ENCODE peak calls at places on chromosome 3, in four cellular contexts. One of them, this sample, is unnamed.

GRCh38 chr3:42264399-42265058 is 1.5 kb downstream of the CCK start:
- DNase-seq in HCT116: no peak
- DNase-seq in GM12878: no peak
- DNase-seq in breast epithelium: peak
- DNase-seq in this sample: peak

GRCh38 chr3:153142961-153143360 is 19.1 kb upstream of the RAP2B start:
- DNase-seq in breast epithelium: no peak
- DNase-seq in HCT116: no peak
- DNase-seq in GM12878: no peak
- DNase-seq in this sample: no peak

GRCh38 chr3:52245322-52246263 is at the start of gene PPM1M:
- DNase-seq in HCT116: no peak
- DNase-seq in GM12878: no peak
- DNase-seq in breast epithelium: no peak
- DNase-seq in this sample: peak

GRCh38 chr3:174342206-174342605 is 516.9 kb upstream of the NAALADL2 start:
- DNase-seq in HCT116: no peak
- DNase-seq in GM12878: no peak
- DNase-seq in breast epithelium: no peak
- DNase-seq in this sample: no peak

GRCh38 chr3:54427951-54428871 is 305.9 kb downstream of the CACNA2D3 start:
- DNase-seq in HCT116: peak
- DNase-seq in breast epithelium: peak
- DNase-seq in GM12878: peak
- DNase-seq in this sample: peak

GRCh38 chr3:102665183-102665582 is 230.4 kb downstream of the ZPLD1 start:
- DNase-seq in breast epithelium: no peak
- DNase-seq in GM12878: no peak
- DNase-seq in HCT116: no peak
- DNase-seq in this sample: no peak

GRCh38 chr3:116242825-116243224 is 202.5 kb downstream of the LSAMP start:
- DNase-seq in breast epithelium: no peak
- DNase-seq in GM12878: no peak
- DNase-seq in HCT116: no peak
- DNase-seq in this sample: no peak

GRCh38 chr3:150763841-150764483 is 993 bp upstream of the SIAH2 start:
- DNase-seq in HCT116: peak
- DNase-seq in breast epithelium: peak
- DNase-seq in GM12878: no peak
- DNase-seq in this sample: peak

GRCh38 chr3:8488877-8489865 is 12.5 kb upstream of the LMCD1 start:
- DNase-seq in HCT116: no peak
- DNase-seq in GM12878: no peak
- DNase-seq in breast epithelium: no peak
- DNase-seq in this sample: no peak

GRCh38 chr3:49873623-49874022 is 3.9 kb upstream of the CAMKV start:
- DNase-seq in GM12878: no peak
- DNase-seq in HCT116: no peak
- DNase-seq in breast epithelium: no peak
- DNase-seq in this sample: peak

GRCh38 chr3:64410226-64410625 is 185.0 kb upstream of the PRICKLE2 start:
- DNase-seq in HCT116: no peak
- DNase-seq in breast epithelium: no peak
- DNase-seq in GM12878: no peak
- DNase-seq in this sample: no peak
- TF ChIP-seq POLR2A in HCT116: no peak
- TF ChIP-seq POLR2A in breast epithelium: no peak
- TF ChIP-seq POLR2A in GM12878: no peak
- TF ChIP-seq POLR2A in this sample: no peak

GRCh38 chr3:183907176-183907575 is 22.5 kb upstream of the PARL start:
- DNase-seq in breast epithelium: no peak
- DNase-seq in GM12878: no peak
- DNase-seq in HCT116: no peak
- DNase-seq in this sample: no peak
- TF ChIP-seq POLR2A in breast epithelium: no peak
- TF ChIP-seq POLR2A in GM12878: no peak
- TF ChIP-seq POLR2A in HCT116: no peak
- TF ChIP-seq POLR2A in this sample: no peak

GRCh38 chr3:32109256-32109655 is 2.8 kb downstream of the GPD1L start:
- DNase-seq in GM12878: no peak
- DNase-seq in HCT116: no peak
- DNase-seq in breast epithelium: peak
- DNase-seq in this sample: no peak

GRCh38 chr3:32105291-32106131 is 909 bp upstream of the GPD1L start:
- DNase-seq in breast epithelium: no peak
- DNase-seq in GM12878: no peak
- DNase-seq in HCT116: no peak
- DNase-seq in this sample: peak

GRCh38 chr3:32104492-32104891 is 1.9 kb upstream of the GPD1L start:
- DNase-seq in HCT116: no peak
- DNase-seq in GM12878: no peak
- DNase-seq in breast epithelium: no peak
- DNase-seq in this sample: no peak

GRCh38 chr3:32106929-32107362 is 526 bp downstream of the GPD1L start:
- DNase-seq in GM12878: no peak
- DNase-seq in HCT116: no peak
- DNase-seq in breast epithelium: no peak
- DNase-seq in this sample: peak

DNA sequence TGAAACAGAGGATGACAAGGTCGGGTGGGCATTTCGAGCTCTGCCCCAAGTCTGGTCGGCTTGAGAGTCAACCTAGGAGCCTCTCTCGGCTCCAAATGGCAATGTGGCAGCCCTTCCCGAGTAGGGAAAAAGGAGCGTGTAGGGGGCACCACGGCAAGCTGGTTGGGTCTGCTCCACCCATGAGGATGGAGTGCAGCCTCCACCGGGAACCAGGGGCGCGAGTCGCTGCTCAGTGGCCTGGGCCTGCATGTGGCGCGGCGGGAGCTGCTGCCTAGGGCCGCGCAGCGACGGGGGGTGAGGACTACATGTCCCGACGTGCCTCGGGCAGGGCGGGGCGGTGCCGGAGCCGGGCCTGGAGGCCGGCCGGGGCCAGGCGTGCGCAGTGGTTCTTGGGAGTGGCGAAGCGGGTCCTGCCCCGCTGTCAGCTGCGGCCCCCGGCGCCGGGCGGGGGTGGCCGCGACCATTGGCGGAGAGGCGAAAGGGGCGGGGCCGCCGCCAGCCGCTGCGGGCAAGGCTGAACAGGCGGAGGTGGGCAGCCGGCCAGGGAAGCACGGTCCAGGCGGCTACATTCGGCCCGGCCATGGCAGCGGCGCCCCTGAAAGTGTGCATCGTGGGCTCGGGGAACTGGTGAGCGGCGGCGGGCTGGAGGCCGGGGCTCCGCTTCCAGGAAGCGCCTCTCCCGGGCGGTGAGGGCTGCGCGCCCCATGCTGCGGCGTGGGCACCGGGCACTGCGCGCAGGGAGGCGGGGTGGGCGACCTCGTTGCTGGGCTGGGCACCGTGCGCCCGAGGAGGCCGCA is at the start of gene GPD1L:
- DNase-seq in GM12878: peak
- DNase-seq in HCT116: peak
- DNase-seq in breast epithelium: peak
- DNase-seq in this sample: peak
- TF ChIP-seq POLR2A in GM12878: peak
- TF ChIP-seq POLR2A in HCT116: peak
- TF ChIP-seq POLR2A in breast epithelium: no peak
- TF ChIP-seq POLR2A in this sample: peak

DNA sequence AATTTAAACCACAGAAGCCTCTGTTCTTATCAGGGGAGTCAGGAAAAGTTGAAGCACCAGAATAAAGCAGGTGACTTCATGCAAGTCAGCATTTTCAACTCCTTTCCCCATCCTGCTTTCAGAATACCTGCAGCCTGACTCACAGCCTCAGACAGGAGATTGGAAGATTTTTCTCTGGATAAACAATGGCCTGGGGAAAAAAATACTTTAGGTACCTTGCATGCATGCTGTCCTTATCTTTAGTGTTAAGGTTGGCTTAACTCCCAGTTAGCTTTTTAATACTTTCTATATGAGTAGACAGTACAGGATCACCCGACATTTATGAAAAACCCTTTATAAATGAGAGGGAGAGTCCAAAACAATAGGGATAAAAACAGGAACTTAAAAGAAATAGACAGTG is 53.6 kb downstream of the PAK2 start:
- DNase-seq in breast epithelium: no peak
- DNase-seq in HCT116: peak
- DNase-seq in GM12878: no peak
- DNase-seq in this sample: no peak
- TF ChIP-seq POLR2A in breast epithelium: no peak
- TF ChIP-seq POLR2A in HCT116: no peak
- TF ChIP-seq POLR2A in GM12878: no peak
- TF ChIP-seq POLR2A in this sample: no peak

DNA sequence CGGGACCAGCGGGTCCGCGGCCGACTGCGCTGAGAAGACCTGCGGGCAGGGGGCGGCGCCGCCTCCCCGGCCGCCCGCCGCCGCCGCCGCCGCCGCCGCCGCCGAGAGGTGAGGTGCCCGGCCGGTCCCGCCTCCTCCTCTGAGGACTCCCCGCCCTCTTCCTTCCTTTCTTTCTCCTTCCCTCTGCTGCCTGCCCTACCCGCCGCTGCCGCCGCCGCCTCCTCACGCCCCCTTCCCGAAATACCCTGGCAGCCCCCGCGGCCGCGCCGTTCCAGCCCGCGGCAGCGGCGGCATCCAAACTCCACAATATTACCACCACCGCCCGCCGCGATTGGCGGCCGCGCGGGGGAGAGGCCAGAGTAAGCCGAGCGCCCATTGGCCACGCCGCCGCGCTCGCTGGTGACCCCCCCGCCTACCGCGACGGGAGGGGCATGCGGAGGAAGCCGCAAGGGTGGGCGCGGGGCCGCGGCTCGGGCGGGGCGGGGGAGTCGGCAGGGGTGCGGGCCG is 61.8 kb upstream of the ANKRD28 start:
- DNase-seq in HCT116: peak
- DNase-seq in breast epithelium: peak
- DNase-seq in GM12878: no peak
- DNase-seq in this sample: peak
- TF ChIP-seq POLR2A in HCT116: no peak
- TF ChIP-seq POLR2A in breast epithelium: no peak
- TF ChIP-seq POLR2A in GM12878: peak
- TF ChIP-seq POLR2A in this sample: no peak

This sample was measured in erythroblast.